ENCODE peak calls at places on chromosomes 2 and 18, in five cellular contexts. One of them, this sample, is unnamed.

GRCh38 chr2:201813996-201814845 is 7.9 kb downstream of the CDK15 start:
- DNase-seq in NCI-H1092 treated with DMSO at 0.1 percent for 48 hours: peak
- DNase-seq in Ammon's horn: no peak
- DNase-seq in activated gamma-delta T cell treated with Interleukin-2 at 50 U/mL for 16 hours: no peak
- DNase-seq in CD4-positive, CD25-positive, alpha-beta regulatory T cell: no peak
- DNase-seq in this sample: no peak

GRCh38 chr18:28176933-28177827 is at the start of gene CDH2:
- DNase-seq in activated gamma-delta T cell treated with Interleukin-2 at 50 U/mL for 16 hours: peak
- DNase-seq in NCI-H1092 treated with DMSO at 0.1 percent for 48 hours: peak
- DNase-seq in CD4-positive, CD25-positive, alpha-beta regulatory T cell: peak
- DNase-seq in Ammon's horn: peak
- DNase-seq in this sample: no peak

GRCh38 chr18:9878783-9879242 is 7.0 kb upstream of the TXNDC2 start:
- DNase-seq in Ammon's horn: no peak
- DNase-seq in activated gamma-delta T cell treated with Interleukin-2 at 50 U/mL for 16 hours: no peak
- DNase-seq in NCI-H1092 treated with DMSO at 0.1 percent for 48 hours: no peak
- DNase-seq in CD4-positive, CD25-positive, alpha-beta regulatory T cell: no peak
- DNase-seq in this sample: no peak

GRCh38 chr2:231222318-231223000 is 24.0 kb downstream of the ARMC9 start:
- DNase-seq in CD4-positive, CD25-positive, alpha-beta regulatory T cell: no peak
- DNase-seq in NCI-H1092 treated with DMSO at 0.1 percent for 48 hours: no peak
- DNase-seq in activated gamma-delta T cell treated with Interleukin-2 at 50 U/mL for 16 hours: no peak
- DNase-seq in Ammon's horn: no peak
- DNase-seq in this sample: peak

GRCh38 chr2:99852376-99852934 is 289.9 kb downstream of the AFF3 start:
- DNase-seq in Ammon's horn: peak
- DNase-seq in NCI-H1092 treated with DMSO at 0.1 percent for 48 hours: no peak
- DNase-seq in CD4-positive, CD25-positive, alpha-beta regulatory T cell: no peak
- DNase-seq in activated gamma-delta T cell treated with Interleukin-2 at 50 U/mL for 16 hours: no peak
- DNase-seq in this sample: no peak

GRCh38 chr2:30205456-30205855 is 25.9 kb upstream of the LBH start:
- DNase-seq in Ammon's horn: no peak
- DNase-seq in NCI-H1092 treated with DMSO at 0.1 percent for 48 hours: no peak
- DNase-seq in CD4-positive, CD25-positive, alpha-beta regulatory T cell: no peak
- DNase-seq in activated gamma-delta T cell treated with Interleukin-2 at 50 U/mL for 16 hours: no peak
- DNase-seq in this sample: no peak

GRCh38 chr18:78955066-78955465 is 24.6 kb upstream of the SALL3 start:
- DNase-seq in activated gamma-delta T cell treated with Interleukin-2 at 50 U/mL for 16 hours: no peak
- DNase-seq in Ammon's horn: no peak
- DNase-seq in CD4-positive, CD25-positive, alpha-beta regulatory T cell: no peak
- DNase-seq in NCI-H1092 treated with DMSO at 0.1 percent for 48 hours: no peak
- DNase-seq in this sample: no peak

GRCh38 chr2:54573532-54573915 is 117.4 kb downstream of the SPTBN1 start:
- DNase-seq in activated gamma-delta T cell treated with Interleukin-2 at 50 U/mL for 16 hours: no peak
- DNase-seq in NCI-H1092 treated with DMSO at 0.1 percent for 48 hours: no peak
- DNase-seq in CD4-positive, CD25-positive, alpha-beta regulatory T cell: no peak
- DNase-seq in Ammon's horn: no peak
- DNase-seq in this sample: no peak

GRCh38 chr2:44291281-44292248 is 16.3 kb downstream of the SLC3A1 start:
- DNase-seq in NCI-H1092 treated with DMSO at 0.1 percent for 48 hours: peak
- DNase-seq in CD4-positive, CD25-positive, alpha-beta regulatory T cell: peak
- DNase-seq in activated gamma-delta T cell treated with Interleukin-2 at 50 U/mL for 16 hours: no peak
- DNase-seq in Ammon's horn: peak
- DNase-seq in this sample: peak

GRCh38 chr18:7117390-7118355 is at the start of gene LAMA1:
- DNase-seq in CD4-positive, CD25-positive, alpha-beta regulatory T cell: no peak
- DNase-seq in NCI-H1092 treated with DMSO at 0.1 percent for 48 hours: no peak
- DNase-seq in activated gamma-delta T cell treated with Interleukin-2 at 50 U/mL for 16 hours: no peak
- DNase-seq in Ammon's horn: peak
- DNase-seq in this sample: no peak

GRCh38 chr18:42183746-42184145 is 228.7 kb downstream of the PIK3C3 start:
- DNase-seq in NCI-H1092 treated with DMSO at 0.1 percent for 48 hours: no peak
- DNase-seq in Ammon's horn: no peak
- DNase-seq in activated gamma-delta T cell treated with Interleukin-2 at 50 U/mL for 16 hours: no peak
- DNase-seq in CD4-positive, CD25-positive, alpha-beta regulatory T cell: no peak
- DNase-seq in this sample: peak

GRCh38 chr2:211161236-211161635 is 604.8 kb downstream of the CPS1 start:
- DNase-seq in CD4-positive, CD25-positive, alpha-beta regulatory T cell: no peak
- DNase-seq in Ammon's horn: no peak
- DNase-seq in NCI-H1092 treated with DMSO at 0.1 percent for 48 hours: no peak
- DNase-seq in activated gamma-delta T cell treated with Interleukin-2 at 50 U/mL for 16 hours: no peak
- DNase-seq in this sample: peak

GRCh38 chr2:133063792-133064191 is 393.8 kb upstream of the LYPD1 start:
- DNase-seq in Ammon's horn: no peak
- DNase-seq in CD4-positive, CD25-positive, alpha-beta regulatory T cell: no peak
- DNase-seq in activated gamma-delta T cell treated with Interleukin-2 at 50 U/mL for 16 hours: no peak
- DNase-seq in NCI-H1092 treated with DMSO at 0.1 percent for 48 hours: no peak
- DNase-seq in this sample: peak

GRCh38 chr2:65666156-65666725 is 233.8 kb upstream of the SPRED2 start:
- DNase-seq in activated gamma-delta T cell treated with Interleukin-2 at 50 U/mL for 16 hours: no peak
- DNase-seq in CD4-positive, CD25-positive, alpha-beta regulatory T cell: peak
- DNase-seq in NCI-H1092 treated with DMSO at 0.1 percent for 48 hours: no peak
- DNase-seq in Ammon's horn: peak
- DNase-seq in this sample: peak

GRCh38 chr2:64454316-64455030 is 511 bp downstream of the LGALSL start:
- DNase-seq in Ammon's horn: peak
- DNase-seq in NCI-H1092 treated with DMSO at 0.1 percent for 48 hours: peak
- DNase-seq in CD4-positive, CD25-positive, alpha-beta regulatory T cell: peak
- DNase-seq in activated gamma-delta T cell treated with Interleukin-2 at 50 U/mL for 16 hours: peak
- DNase-seq in this sample: no peak

GRCh38 chr2:191530618-191531017 is 147.3 kb upstream of the NABP1 start:
- DNase-seq in Ammon's horn: no peak
- DNase-seq in activated gamma-delta T cell treated with Interleukin-2 at 50 U/mL for 16 hours: no peak
- DNase-seq in CD4-positive, CD25-positive, alpha-beta regulatory T cell: no peak
- DNase-seq in NCI-H1092 treated with DMSO at 0.1 percent for 48 hours: no peak
- DNase-seq in this sample: no peak

GRCh38 chr18:77055429-77056310 is 76.9 kb downstream of the MBP start:
- DNase-seq in NCI-H1092 treated with DMSO at 0.1 percent for 48 hours: no peak
- DNase-seq in activated gamma-delta T cell treated with Interleukin-2 at 50 U/mL for 16 hours: no peak
- DNase-seq in Ammon's horn: no peak
- DNase-seq in CD4-positive, CD25-positive, alpha-beta regulatory T cell: peak
- DNase-seq in this sample: peak

GRCh38 chr2:23286765-23287155 is 98.2 kb upstream of the KLHL29 start:
- DNase-seq in NCI-H1092 treated with DMSO at 0.1 percent for 48 hours: no peak
- DNase-seq in Ammon's horn: no peak
- DNase-seq in CD4-positive, CD25-positive, alpha-beta regulatory T cell: no peak
- DNase-seq in activated gamma-delta T cell treated with Interleukin-2 at 50 U/mL for 16 hours: no peak
- DNase-seq in this sample: no peak

GRCh38 chr18:78603584-78603983 is 376.0 kb upstream of the SALL3 start:
- DNase-seq in NCI-H1092 treated with DMSO at 0.1 percent for 48 hours: no peak
- DNase-seq in Ammon's horn: no peak
- DNase-seq in CD4-positive, CD25-positive, alpha-beta regulatory T cell: no peak
- DNase-seq in activated gamma-delta T cell treated with Interleukin-2 at 50 U/mL for 16 hours: no peak
- DNase-seq in this sample: no peak

GRCh38 chr2:152694161-152694661 is 23.1 kb downstream of the PRPF40A start:
- DNase-seq in activated gamma-delta T cell treated with Interleukin-2 at 50 U/mL for 16 hours: no peak
- DNase-seq in Ammon's horn: no peak
- DNase-seq in CD4-positive, CD25-positive, alpha-beta regulatory T cell: peak
- DNase-seq in NCI-H1092 treated with DMSO at 0.1 percent for 48 hours: no peak
- DNase-seq in this sample: peak

GRCh38 chr2:189559579-189560272 is 20.9 kb downstream of the SLC40A1 start:
- DNase-seq in NCI-H1092 treated with DMSO at 0.1 percent for 48 hours: no peak
- DNase-seq in Ammon's horn: no peak
- DNase-seq in activated gamma-delta T cell treated with Interleukin-2 at 50 U/mL for 16 hours: no peak
- DNase-seq in CD4-positive, CD25-positive, alpha-beta regulatory T cell: no peak
- DNase-seq in this sample: no peak

GRCh38 chr18:68840554-68841263 is 42.8 kb downstream of the CCDC102B start:
- DNase-seq in Ammon's horn: peak
- DNase-seq in CD4-positive, CD25-positive, alpha-beta regulatory T cell: no peak
- DNase-seq in activated gamma-delta T cell treated with Interleukin-2 at 50 U/mL for 16 hours: no peak
- DNase-seq in NCI-H1092 treated with DMSO at 0.1 percent for 48 hours: no peak
- DNase-seq in this sample: peak

GRCh38 chr2:58644992-58645391 is 403.9 kb upstream of the FANCL start:
- DNase-seq in activated gamma-delta T cell treated with Interleukin-2 at 50 U/mL for 16 hours: no peak
- DNase-seq in Ammon's horn: no peak
- DNase-seq in CD4-positive, CD25-positive, alpha-beta regulatory T cell: no peak
- DNase-seq in NCI-H1092 treated with DMSO at 0.1 percent for 48 hours: no peak
- DNase-seq in this sample: no peak

GRCh38 chr2:171811229-171811628 is 82.8 kb downstream of the SLC25A12 start:
- DNase-seq in Ammon's horn: no peak
- DNase-seq in NCI-H1092 treated with DMSO at 0.1 percent for 48 hours: peak
- DNase-seq in CD4-positive, CD25-positive, alpha-beta regulatory T cell: peak
- DNase-seq in activated gamma-delta T cell treated with Interleukin-2 at 50 U/mL for 16 hours: no peak
- DNase-seq in this sample: no peak

GRCh38 chr2:15941483-15941853 is 1.1 kb downstream of the MYCN start:
- DNase-seq in activated gamma-delta T cell treated with Interleukin-2 at 50 U/mL for 16 hours: no peak
- DNase-seq in CD4-positive, CD25-positive, alpha-beta regulatory T cell: no peak
- DNase-seq in Ammon's horn: peak
- DNase-seq in NCI-H1092 treated with DMSO at 0.1 percent for 48 hours: no peak
- DNase-seq in this sample: no peak

GRCh38 chr2:40098786-40099470 is 319.9 kb upstream of the THUMPD2 start:
- DNase-seq in activated gamma-delta T cell treated with Interleukin-2 at 50 U/mL for 16 hours: no peak
- DNase-seq in CD4-positive, CD25-positive, alpha-beta regulatory T cell: no peak
- DNase-seq in Ammon's horn: no peak
- DNase-seq in NCI-H1092 treated with DMSO at 0.1 percent for 48 hours: no peak
- DNase-seq in this sample: no peak

GRCh38 chr2:37682473-37682872 is 11.0 kb upstream of the CDC42EP3 start:
- DNase-seq in activated gamma-delta T cell treated with Interleukin-2 at 50 U/mL for 16 hours: no peak
- DNase-seq in NCI-H1092 treated with DMSO at 0.1 percent for 48 hours: no peak
- DNase-seq in CD4-positive, CD25-positive, alpha-beta regulatory T cell: peak
- DNase-seq in Ammon's horn: no peak
- DNase-seq in this sample: no peak

GRCh38 chr18:44552706-44553105 is 128.0 kb upstream of the SETBP1 start:
- DNase-seq in NCI-H1092 treated with DMSO at 0.1 percent for 48 hours: no peak
- DNase-seq in Ammon's horn: no peak
- DNase-seq in activated gamma-delta T cell treated with Interleukin-2 at 50 U/mL for 16 hours: no peak
- DNase-seq in CD4-positive, CD25-positive, alpha-beta regulatory T cell: no peak
- DNase-seq in this sample: no peak

GRCh38 chr2:172329404-172330059 is 97.9 kb upstream of the ITGA6 start:
- DNase-seq in CD4-positive, CD25-positive, alpha-beta regulatory T cell: no peak
- DNase-seq in NCI-H1092 treated with DMSO at 0.1 percent for 48 hours: no peak
- DNase-seq in Ammon's horn: no peak
- DNase-seq in activated gamma-delta T cell treated with Interleukin-2 at 50 U/mL for 16 hours: no peak
- DNase-seq in this sample: no peak

GRCh38 chr2:157056200-157056676 is 201.3 kb upstream of the GALNT5 start:
- DNase-seq in activated gamma-delta T cell treated with Interleukin-2 at 50 U/mL for 16 hours: no peak
- DNase-seq in NCI-H1092 treated with DMSO at 0.1 percent for 48 hours: no peak
- DNase-seq in CD4-positive, CD25-positive, alpha-beta regulatory T cell: no peak
- DNase-seq in Ammon's horn: no peak
- DNase-seq in this sample: no peak

GRCh38 chr2:38495880-38496279 is 106.8 kb downstream of the HNRNPLL start:
- DNase-seq in NCI-H1092 treated with DMSO at 0.1 percent for 48 hours: no peak
- DNase-seq in CD4-positive, CD25-positive, alpha-beta regulatory T cell: no peak
- DNase-seq in Ammon's horn: no peak
- DNase-seq in activated gamma-delta T cell treated with Interleukin-2 at 50 U/mL for 16 hours: no peak
- DNase-seq in this sample: no peak

GRCh38 chr2:8614646-8615045 is 67.2 kb upstream of the ID2 start:
- DNase-seq in activated gamma-delta T cell treated with Interleukin-2 at 50 U/mL for 16 hours: no peak
- DNase-seq in NCI-H1092 treated with DMSO at 0.1 percent for 48 hours: no peak
- DNase-seq in CD4-positive, CD25-positive, alpha-beta regulatory T cell: no peak
- DNase-seq in Ammon's horn: no peak
- DNase-seq in this sample: no peak

GRCh38 chr2:113180131-113180946 is 6.6 kb downstream of the PSD4 start:
- DNase-seq in Ammon's horn: no peak
- DNase-seq in NCI-H1092 treated with DMSO at 0.1 percent for 48 hours: no peak
- DNase-seq in activated gamma-delta T cell treated with Interleukin-2 at 50 U/mL for 16 hours: no peak
- DNase-seq in CD4-positive, CD25-positive, alpha-beta regulatory T cell: no peak
- DNase-seq in this sample: no peak

GRCh38 chr2:227308784-227309183 is 16.3 kb upstream of the MFF start:
- DNase-seq in CD4-positive, CD25-positive, alpha-beta regulatory T cell: no peak
- DNase-seq in Ammon's horn: peak
- DNase-seq in NCI-H1092 treated with DMSO at 0.1 percent for 48 hours: no peak
- DNase-seq in activated gamma-delta T cell treated with Interleukin-2 at 50 U/mL for 16 hours: no peak
- DNase-seq in this sample: no peak

GRCh38 chr2:42382144-42382543 is 21.1 kb upstream of the COX7A2L start:
- DNase-seq in CD4-positive, CD25-positive, alpha-beta regulatory T cell: no peak
- DNase-seq in Ammon's horn: no peak
- DNase-seq in NCI-H1092 treated with DMSO at 0.1 percent for 48 hours: no peak
- DNase-seq in activated gamma-delta T cell treated with Interleukin-2 at 50 U/mL for 16 hours: no peak
- DNase-seq in this sample: no peak

GRCh38 chr18:56112013-56112749 is 524.2 kb upstream of the TCF4 start:
- DNase-seq in CD4-positive, CD25-positive, alpha-beta regulatory T cell: peak
- DNase-seq in activated gamma-delta T cell treated with Interleukin-2 at 50 U/mL for 16 hours: no peak
- DNase-seq in NCI-H1092 treated with DMSO at 0.1 percent for 48 hours: no peak
- DNase-seq in Ammon's horn: no peak
- DNase-seq in this sample: peak

GRCh38 chr18:73646772-73647171 is 500.9 kb downstream of the FBXO15 start:
- DNase-seq in Ammon's horn: no peak
- DNase-seq in activated gamma-delta T cell treated with Interleukin-2 at 50 U/mL for 16 hours: no peak
- DNase-seq in CD4-positive, CD25-positive, alpha-beta regulatory T cell: no peak
- DNase-seq in NCI-H1092 treated with DMSO at 0.1 percent for 48 hours: no peak
- DNase-seq in this sample: no peak